ENCODE peak calls at places on chromosomes 6 and 20, in five cellular contexts. One of them, this sample, is unnamed.

GRCh38 chr6:167569041-167569805 is 244.3 kb downstream of the TTLL2 start:
- DNase-seq in prostate gland: no peak
- DNase-seq in GM13977: no peak
- DNase-seq in NCI-H774: no peak
- DNase-seq in left lobe of liver: no peak
- DNase-seq in this sample: no peak

GRCh38 chr6:146682919-146683318 is 84.1 kb downstream of the ADGB start:
- DNase-seq in prostate gland: no peak
- DNase-seq in GM13977: no peak
- DNase-seq in NCI-H774: no peak
- DNase-seq in left lobe of liver: no peak
- DNase-seq in this sample: no peak

GRCh38 chr6:46898011-46898410 is 23.7 kb downstream of the ADGRF5 start:
- DNase-seq in prostate gland: no peak
- DNase-seq in GM13977: no peak
- DNase-seq in NCI-H774: no peak
- DNase-seq in left lobe of liver: no peak
- DNase-seq in this sample: no peak

GRCh38 chr6:33967966-33968724 is 164.3 kb upstream of the MLN start:
- DNase-seq in prostate gland: no peak
- DNase-seq in GM13977: no peak
- DNase-seq in NCI-H774: no peak
- DNase-seq in left lobe of liver: no peak
- DNase-seq in this sample: peak; percentile 24

GRCh38 chr20:3042621-3043020 is 801 bp upstream of the GNRH2 start:
- DNase-seq in prostate gland: no peak
- DNase-seq in GM13977: no peak
- DNase-seq in NCI-H774: peak; percentile 16
- DNase-seq in left lobe of liver: peak; percentile 83
- DNase-seq in this sample: no peak

GRCh38 chr6:145278163-145278807 is 457.0 kb downstream of the EPM2A start:
- DNase-seq in prostate gland: no peak
- DNase-seq in GM13977: no peak
- DNase-seq in NCI-H774: no peak
- DNase-seq in left lobe of liver: no peak
- DNase-seq in this sample: peak; percentile 8

GRCh38 chr6:154653385-154653784 is 79.8 kb upstream of the SCAF8 start:
- DNase-seq in prostate gland: no peak
- DNase-seq in GM13977: no peak
- DNase-seq in NCI-H774: no peak
- DNase-seq in left lobe of liver: no peak
- DNase-seq in this sample: no peak

GRCh38 chr20:42219005-42219404 is 600.8 kb upstream of the CHD6 start:
- DNase-seq in prostate gland: no peak
- DNase-seq in GM13977: no peak
- DNase-seq in NCI-H774: peak; percentile 19
- DNase-seq in left lobe of liver: no peak
- DNase-seq in this sample: no peak

This sample was measured in MCF 10A.